ENCODE peak calls at places on chromosomes 12 and 14, in nine cellular contexts. M is stimulated activated CD4-positive, alpha-beta T cell treated with anti-CD3 and anti-CD28 coated beads, Interleukin-2, amount 100 ng/mL, for 48 hours; H is renal cortical epithelial cell; A is stromal cell of bone marrow; Q is Peyer's patch; S is KBM-7; E is neuronal stem cell; W is Kasumi-1; J is choroid plexus epithelial cell. O is an unnamed sample.

GRCh38 chr14:104688755-104689619 is at the start of gene INF2:
- DNase-seq in M (peak), H (no peak), A (no peak), Q (peak), S (no peak), E (peak), W (peak), J (peak), O (peak)

GRCh38 chr12:109596418-109597244 is 23.0 kb downstream of the MVK start:
- DNase-seq in M (no peak), H (no peak), A (no peak), Q (no peak), S (no peak), E (no peak), W (no peak), J (no peak), O (no peak)

GRCh38 chr12:22709292-22709691 is 84.3 kb downstream of the ETNK1 start:
- DNase-seq in M (no peak), H (peak), A (no peak), Q (no peak), S (peak), E (peak), W (peak), J (peak), O (peak)

GRCh38 chr12:111841236-111841749 is 735 bp upstream of the MAPKAPK5 start:
- DNase-seq in M (peak), H (peak), A (no peak), Q (no peak), S (no peak), E (no peak), W (peak), J (peak), O (no peak)

GRCh38 chr12:2551097-2551496 is 243.7 kb upstream of the FKBP4 start:
- DNase-seq in M (no peak), H (no peak), A (no peak), Q (no peak), S (no peak), E (no peak), W (no peak), J (no peak), O (no peak)

GRCh38 chr14:55133416-55133815 is 4.4 kb downstream of the LGALS3 start:
- DNase-seq in M (no peak), H (peak), A (no peak), Q (no peak), S (no peak), E (no peak), W (peak), J (peak), O (no peak)

GRCh38 chr12:115911360-115911759 is 366.1 kb downstream of the MED13L start:
- DNase-seq in M (no peak), H (no peak), A (no peak), Q (no peak), S (no peak), E (no peak), W (no peak), J (no peak), O (no peak)

GRCh38 chr12:104957388-104958008 is 592 bp downstream of the SLC41A2 start:
- DNase-seq in M (no peak), H (no peak), A (no peak), Q (no peak), S (peak), E (no peak), W (peak), J (no peak), O (no peak)

GRCh38 chr12:68451261-68452091 is 119.3 kb upstream of the MDM1 start:
- DNase-seq in M (peak), H (no peak), A (peak), Q (no peak), S (peak), E (no peak), W (peak), J (peak), O (no peak)

GRCh38 chr12:75550401-75550851 is 39.0 kb upstream of the KRR1 start:
- DNase-seq in M (no peak), H (no peak), A (no peak), Q (no peak), S (no peak), E (no peak), W (no peak), J (no peak), O (peak)

GRCh38 chr12:30850684-30851083 is 75.9 kb upstream of the TSPAN11 start:
- DNase-seq in M (no peak), H (no peak), A (no peak), Q (no peak), S (no peak), E (no peak), W (no peak), J (no peak), O (no peak)

GRCh38 chr14:47044841-47045240 is 393.3 kb upstream of the RPL10L start:
- DNase-seq in M (no peak), H (peak), A (no peak), Q (no peak), S (no peak), E (peak), W (peak), J (peak), O (peak)

GRCh38 chr12:113852273-113852672 is 113.9 kb downstream of the RBM19 start:
- DNase-seq in M (no peak), H (peak), A (no peak), Q (no peak), S (no peak), E (no peak), W (no peak), J (no peak), O (no peak)

GRCh38 chr14:104865631-104866441 is 768 bp downstream of the CEP170B start:
- DNase-seq in M (peak), H (peak), A (peak), Q (peak), S (peak), E (no peak), W (peak), J (peak), O (peak)

GRCh38 chr12:70831538-70831937 is 89.0 kb downstream of the PTPRR start:
- DNase-seq in M (no peak), H (no peak), A (no peak), Q (no peak), S (no peak), E (no peak), W (no peak), J (peak), O (peak)

GRCh38 chr12:105409881-105410471 is 79.5 kb downstream of the C12orf75 start:
- DNase-seq in M (no peak), H (no peak), A (peak), Q (no peak), S (peak), E (no peak), W (peak), J (peak), O (no peak)

GRCh38 chr14:30214014-30214413 is 286.4 kb upstream of the PRKD1 start:
- DNase-seq in M (no peak), H (peak), A (no peak), Q (no peak), S (no peak), E (no peak), W (no peak), J (peak), O (peak)

GRCh38 chr12:130501821-130502220 is 164.1 kb downstream of the PIWIL1 start:
- DNase-seq in M (no peak), H (no peak), A (no peak), Q (no peak), S (no peak), E (no peak), W (no peak), J (no peak), O (no peak)

GRCh38 chr12:122182887-122183587 is at the start of gene LRRC43:
- DNase-seq in M (no peak), H (no peak), A (no peak), Q (peak), S (no peak), E (peak), W (no peak), J (peak), O (no peak)

GRCh38 chr14:50999726-51000125 is 55.4 kb upstream of the PYGL start:
- DNase-seq in M (no peak), H (no peak), A (no peak), Q (no peak), S (no peak), E (no peak), W (no peak), J (no peak), O (no peak)

GRCh38 chr14:66401447-66402095 is 84.6 kb upstream of the CCDC196 start:
- DNase-seq in M (no peak), H (peak), A (no peak), Q (no peak), S (peak), E (no peak), W (peak), J (peak), O (peak)

GRCh38 chr14:38404100-38404541 is 148.2 kb upstream of the CLEC14A start:
- DNase-seq in M (no peak), H (peak), A (peak), Q (no peak), S (no peak), E (no peak), W (no peak), J (peak), O (no peak)

GRCh38 chr12:113471619-113472171 is at the start of gene LHX5:
- DNase-seq in M (no peak), H (no peak), A (no peak), Q (no peak), S (no peak), E (peak), W (no peak), J (no peak), O (no peak)

GRCh38 chr12:28104338-28104737 is 85.9 kb upstream of the CCDC91 start:
- DNase-seq in M (no peak), H (no peak), A (no peak), Q (no peak), S (no peak), E (no peak), W (no peak), J (peak), O (no peak)

GRCh38 chr12:75505706-75506312 is 5.6 kb downstream of the KRR1 start:
- DNase-seq in M (no peak), H (peak), A (no peak), Q (no peak), S (peak), E (no peak), W (peak), J (peak), O (no peak)

O was measured in kidney glomerular epithelial cell.